ENCODE peak calls at places on chromosomes 4 and X, in five cellular contexts. B is lung, Q is mammary epithelial cell, U is left lung, E is body of pancreas. M is an unnamed sample.

GRCh38 chr4:20193522-20193902 is 58.2 kb upstream of the SLIT2 start:
- DNase-seq in B (no peak), Q (no peak), U (no peak), E (no peak), M (no peak)

GRCh38 chrX:48890934-48891401 is 6.6 kb downstream of the TIMM17B start:
- DNase-seq in B (no peak), Q (no peak), U (peak), E (no peak), M (peak)

GRCh38 chrX:47145408-47146120 is 543 bp downstream of the RBM10 start:
- DNase-seq in B (no peak), Q (no peak), U (no peak), E (no peak), M (no peak)

GRCh38 chrX:151680805-151681204 is 14.5 kb upstream of the PRRG3 start:
- DNase-seq in B (peak), Q (peak), U (no peak), E (peak), M (peak)

GRCh38 chr4:1194028-1194900 is 21.9 kb upstream of the SPON2 start:
- DNase-seq in B (no peak), Q (no peak), U (peak), E (peak), M (peak)

GRCh38 chrX:10221651-10222050 is 64.9 kb downstream of the CLCN4 start:
- DNase-seq in B (no peak), Q (no peak), U (no peak), E (no peak), M (no peak)

GRCh38 chr4:46124773-46125172 is 919 bp upstream of the GABRG1 start:
- DNase-seq in B (no peak), Q (no peak), U (no peak), E (no peak), M (peak)

GRCh38 chr4:95021099-95021498 is 263.3 kb downstream of the BMPR1B start:
- DNase-seq in B (no peak), Q (no peak), U (no peak), E (no peak), M (no peak)

GRCh38 chr4:94758141-94758699 is 465 bp downstream of the BMPR1B start:
- DNase-seq in B (peak), Q (no peak), U (peak), E (peak), M (peak)

GRCh38 chr4:71814433-71814832 is 30.6 kb upstream of the GC start:
- DNase-seq in B (no peak), Q (no peak), U (no peak), E (no peak), M (no peak)

GRCh38 chrX:130770615-130771014 is 132.4 kb downstream of the ENOX2 start:
- DNase-seq in B (no peak), Q (peak), U (no peak), E (no peak), M (no peak)

GRCh38 chr4:6338951-6339817 is 69.5 kb downstream of the WFS1 start:
- DNase-seq in B (no peak), Q (no peak), U (peak), E (no peak), M (no peak)

GRCh38 chrX:139949703-139950102 is 15.6 kb downstream of the CXorf66 start:
- DNase-seq in B (no peak), Q (no peak), U (no peak), E (no peak), M (no peak)

GRCh38 chr4:41280010-41280409 is 23.3 kb downstream of the UCHL1 start:
- DNase-seq in B (no peak), Q (no peak), U (no peak), E (no peak), M (no peak)

GRCh38 chr4:136687118-136687517 is 845.2 kb downstream of the PCDH18 start:
- DNase-seq in B (no peak), Q (no peak), U (no peak), E (no peak), M (no peak)

GRCh38 chr4:17769406-17770174 is 11.8 kb downstream of the FAM184B start:
- DNase-seq in B (peak), Q (no peak), U (no peak), E (no peak), M (no peak)

GRCh38 chr4:138935135-138935795 is 80.3 kb upstream of the NOCT start:
- DNase-seq in B (no peak), Q (no peak), U (no peak), E (no peak), M (no peak)

GRCh38 chrX:107935664-107936433 is 46.3 kb downstream of the TEX13B start:
- DNase-seq in B (no peak), Q (peak), U (no peak), E (no peak), M (no peak)

GRCh38 chrX:21153503-21153902 is 220.7 kb upstream of the CNKSR2 start:
- DNase-seq in B (no peak), Q (no peak), U (no peak), E (no peak), M (peak)

GRCh38 chr4:143375326-143376073 is 38.8 kb downstream of the GAB1 start:
- DNase-seq in B (peak), Q (no peak), U (no peak), E (no peak), M (no peak)

GRCh38 chrX:85109235-85109634 is 105.6 kb downstream of the APOOL start:
- DNase-seq in B (no peak), Q (no peak), U (no peak), E (peak), M (no peak)

GRCh38 chrX:115018040-115018647 is 728 bp upstream of the IL13RA2 start:
- DNase-seq in B (no peak), Q (no peak), U (no peak), E (no peak), M (no peak)

GRCh38 chrX:77003956-77004355 is 443.2 kb upstream of the FGF16 start:
- DNase-seq in B (no peak), Q (no peak), U (no peak), E (no peak), M (no peak)

GRCh38 chrX:29903365-29903764 is 312.0 kb upstream of the MAGEB2 start:
- DNase-seq in B (no peak), Q (no peak), U (no peak), E (no peak), M (no peak)

GRCh38 chrX:42944381-42944998 is 166.5 kb upstream of the PPP1R2C start:
- DNase-seq in B (no peak), Q (no peak), U (no peak), E (no peak), M (no peak)

GRCh38 chrX:40243699-40244098 is 145.9 kb upstream of the BCOR start:
- DNase-seq in B (no peak), Q (peak), U (no peak), E (no peak), M (no peak)

GRCh38 chrX:18983711-18984380 is at the start of gene PHKA2:
- DNase-seq in B (peak), Q (peak), U (peak), E (peak), M (peak)

GRCh38 chr4:19239565-19239964 is 1012.1 kb upstream of the SLIT2 start:
- DNase-seq in B (no peak), Q (peak), U (no peak), E (no peak), M (no peak)

DNA sequence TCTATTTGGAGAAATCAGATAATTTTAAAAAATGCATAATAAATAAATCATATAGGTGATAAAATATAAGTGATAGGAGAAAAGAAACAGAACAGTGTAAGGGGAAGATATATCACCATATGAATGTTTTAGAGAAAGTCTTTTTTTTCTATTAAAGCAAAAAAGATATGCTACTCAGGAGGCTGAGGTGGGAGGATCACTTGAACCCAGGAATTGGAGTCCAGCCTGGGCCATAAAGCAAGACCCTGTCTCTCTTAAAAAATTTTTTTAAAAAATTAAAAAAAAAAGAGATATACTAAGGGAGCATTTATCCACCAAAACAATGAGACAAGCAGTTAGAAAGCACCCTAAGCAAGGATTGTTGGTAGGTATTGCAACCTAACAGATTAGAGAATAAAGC is 6.1 kb downstream of the TMEM156 start:
- DNase-seq in B (no peak), Q (no peak), U (no peak), E (no peak), M (no peak)
- H3K27ac ChIP-seq in B (no peak), Q (no peak), U (no peak), E (no peak), M (no peak)

DNA sequence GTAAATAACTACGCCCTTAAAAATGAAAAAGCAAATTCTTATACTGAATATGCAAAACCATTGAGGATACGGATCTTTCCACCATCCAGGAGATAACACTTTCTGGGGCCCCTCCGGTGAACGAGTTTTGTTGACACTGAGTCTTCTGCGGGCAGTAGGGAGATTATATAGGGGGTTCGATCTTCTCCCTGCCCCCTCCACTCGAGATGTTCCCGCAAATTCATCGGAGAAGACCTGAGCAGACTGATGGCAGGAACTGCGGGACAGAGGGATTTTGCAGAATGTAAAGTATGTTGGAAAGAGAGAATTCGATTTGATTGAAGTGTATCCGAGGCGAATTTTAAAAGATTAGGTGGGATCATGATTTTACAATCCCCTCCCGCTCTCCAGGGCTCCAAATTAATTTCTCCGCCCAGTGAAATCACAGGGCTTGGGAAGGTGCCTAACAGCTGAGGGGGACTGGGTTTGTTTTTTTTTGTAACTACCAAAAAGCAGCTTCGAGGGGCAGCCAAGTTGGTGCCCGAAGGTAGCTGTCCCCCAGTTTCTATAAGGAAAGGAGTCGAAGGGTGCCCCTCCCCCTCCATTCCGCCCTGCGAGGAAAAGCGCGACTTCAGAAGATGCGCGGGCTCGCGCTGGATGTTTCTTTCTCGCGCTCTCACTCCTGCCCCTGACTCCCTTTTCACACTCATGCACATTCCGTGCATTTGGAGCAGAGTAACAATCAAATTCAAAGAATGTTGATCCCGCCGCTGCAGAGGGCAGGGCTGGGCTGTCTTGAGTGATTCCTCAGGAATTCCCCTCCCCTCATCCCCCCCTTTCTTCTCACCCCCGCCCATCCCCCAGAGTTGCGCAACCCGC is 1.2 kb downstream of the TMEM255A start:
- DNase-seq in B (no peak), Q (no peak), U (no peak), E (no peak), M (peak)
- H3K4me3 ChIP-seq in B (no peak), Q (peak), U (peak), E (no peak), M (no peak)

GRCh38 chr4:151202381-151202780 is 74.6 kb upstream of the PRSS48 start:
- DNase-seq in B (no peak), Q (no peak), U (no peak), E (no peak), M (no peak)

GRCh38 chr4:151204925-151205524 is 71.9 kb upstream of the PRSS48 start:
- DNase-seq in B (no peak), Q (no peak), U (no peak), E (no peak), M (no peak)

GRCh38 chr4:151199496-151200190 is 77.3 kb upstream of the PRSS48 start:
- DNase-seq in B (no peak), Q (no peak), U (no peak), E (no peak), M (no peak)

GRCh38 chr4:151205722-151206121 is 71.2 kb upstream of the PRSS48 start:
- DNase-seq in B (no peak), Q (no peak), U (no peak), E (no peak), M (no peak)

DNA sequence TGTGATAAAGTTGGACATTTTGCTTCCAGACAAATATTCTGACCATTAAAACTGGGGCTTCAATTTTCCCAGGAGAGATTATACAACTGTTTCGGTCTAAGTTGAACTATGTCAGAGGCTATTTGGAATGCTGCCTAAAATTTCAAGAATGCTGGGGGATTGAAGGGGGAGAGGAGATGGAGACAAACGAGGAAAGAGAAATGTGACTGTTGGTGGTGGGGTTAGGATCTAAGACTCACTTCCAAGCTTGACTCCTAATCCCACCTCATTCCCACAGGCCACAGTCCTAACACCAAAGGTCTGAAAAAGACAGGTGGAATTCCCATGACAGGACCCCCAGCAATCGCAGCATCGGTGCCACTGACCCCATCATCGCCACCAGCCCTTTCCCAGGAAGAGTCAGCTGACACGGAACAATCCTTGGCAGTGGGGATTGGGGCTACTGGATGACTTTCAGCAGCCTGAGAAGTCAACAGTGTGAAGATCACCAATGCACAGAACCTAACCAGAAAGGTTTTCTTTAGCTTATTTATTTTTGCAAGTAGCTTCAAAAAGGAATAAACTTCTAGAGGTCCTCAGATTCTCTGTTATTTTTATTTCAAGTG is 74.0 kb upstream of the PRSS48 start:
- DNase-seq in B (no peak), Q (no peak), U (no peak), E (no peak), M (peak)
- H3K27ac ChIP-seq in B (peak), Q (no peak), U (peak), E (no peak), M (peak)

GRCh38 chr4:73501664-73502265 is 20.2 kb downstream of the AFM start:
- DNase-seq in B (no peak), Q (no peak), U (no peak), E (no peak), M (no peak)

GRCh38 chr4:73505567-73505966 is 24.0 kb downstream of the AFM start:
- DNase-seq in B (no peak), Q (no peak), U (no peak), E (no peak), M (no peak)

GRCh38 chr4:73499996-73500765 is 18.6 kb downstream of the AFM start:
- DNase-seq in B (no peak), Q (no peak), U (no peak), E (no peak), M (no peak)
- H3K4me3 ChIP-seq in B (no peak), Q (peak), U (no peak), E (no peak), M (no peak)

DNA sequence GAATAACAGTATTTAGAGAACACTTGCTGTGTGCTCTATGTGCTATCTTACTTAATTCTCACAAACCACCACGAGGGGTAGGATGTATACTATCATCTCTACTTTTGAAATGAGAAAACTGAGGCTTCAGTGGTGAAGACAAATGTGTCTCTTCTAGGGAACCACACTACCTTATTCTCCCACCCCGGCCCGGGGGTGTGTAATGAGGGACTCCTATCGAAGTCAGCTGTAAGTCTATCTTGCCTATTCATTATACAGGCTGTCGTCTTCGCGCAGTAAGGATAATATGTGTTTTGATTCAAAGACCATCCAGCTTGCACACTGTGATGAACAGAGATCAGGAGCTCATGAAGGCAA is 1.1 kb downstream of the NOP14 start:
- DNase-seq in B (no peak), Q (no peak), U (no peak), E (no peak), M (no peak)
- H3K27ac ChIP-seq in B (no peak), Q (peak), U (no peak), E (no peak), M (peak)

M was measured in thyroid gland.